ENCODE peak calls at places on chromosome 10, in six cellular contexts. One of them, this sample, is unnamed. For H3K36me3, the result is how much of the 10 kb centered on the place peaks cover.

GRCh38 chr10:29317027-29317420 is 28.2 kb downstream of the LYZL1 start:
- DNase-seq in hepatocyte: no peak
- DNase-seq in HCT116: no peak
- DNase-seq in cardiac muscle cell: no peak
- DNase-seq in heart left ventricle: no peak
- DNase-seq in prostate gland: no peak
- DNase-seq in this sample: no peak

GRCh38 chr10:73039635-73040034 is 57.0 kb downstream of the P4HA1 start:
- DNase-seq in hepatocyte: no peak
- DNase-seq in HCT116: no peak
- DNase-seq in cardiac muscle cell: no peak
- DNase-seq in heart left ventricle: no peak
- DNase-seq in prostate gland: no peak
- DNase-seq in this sample: no peak

GRCh38 chr10:47154762-47155161 is 145.2 kb upstream of the GDF10 start:
- DNase-seq in hepatocyte: no peak
- DNase-seq in HCT116: no peak
- DNase-seq in cardiac muscle cell: no peak
- DNase-seq in heart left ventricle: no peak
- DNase-seq in prostate gland: no peak
- DNase-seq in this sample: no peak

GRCh38 chr10:787933-788651 is 98.6 kb upstream of the DIP2C start:
- DNase-seq in hepatocyte: no peak
- DNase-seq in HCT116: no peak
- DNase-seq in cardiac muscle cell: no peak
- DNase-seq in heart left ventricle: peak
- DNase-seq in prostate gland: peak
- DNase-seq in this sample: peak

GRCh38 chr10:123147635-123148413 is at the start of gene HMX2:
- DNase-seq in hepatocyte: no peak
- DNase-seq in HCT116: no peak
- DNase-seq in cardiac muscle cell: peak
- DNase-seq in heart left ventricle: no peak
- DNase-seq in prostate gland: no peak
- DNase-seq in this sample: no peak

GRCh38 chr10:99667108-99667751 is 7.9 kb downstream of the ENTPD7 start:
- DNase-seq in hepatocyte: peak
- DNase-seq in HCT116: peak
- DNase-seq in cardiac muscle cell: no peak
- DNase-seq in heart left ventricle: no peak
- DNase-seq in prostate gland: no peak
- DNase-seq in this sample: no peak

GRCh38 chr10:99880071-99880835 is 97.8 kb downstream of the ABCC2 start:
- DNase-seq in hepatocyte: no peak
- DNase-seq in HCT116: no peak
- DNase-seq in cardiac muscle cell: no peak
- DNase-seq in heart left ventricle: peak
- DNase-seq in prostate gland: no peak
- DNase-seq in this sample: no peak

GRCh38 chr10:43348511-43349312 is 22.7 kb upstream of the FXYD4 start:
- DNase-seq in hepatocyte: peak
- DNase-seq in HCT116: peak
- DNase-seq in cardiac muscle cell: peak
- DNase-seq in heart left ventricle: peak
- DNase-seq in prostate gland: peak
- DNase-seq in this sample: peak

GRCh38 chr10:11806706-11807105 is 16.4 kb upstream of the PROSER2 start:
- DNase-seq in hepatocyte: no peak
- DNase-seq in HCT116: no peak
- DNase-seq in cardiac muscle cell: no peak
- DNase-seq in heart left ventricle: no peak
- DNase-seq in prostate gland: no peak
- DNase-seq in this sample: no peak

GRCh38 chr10:11993834-11994468 is 48.7 kb downstream of the UPF2 start:
- DNase-seq in hepatocyte: no peak
- DNase-seq in HCT116: no peak
- DNase-seq in cardiac muscle cell: no peak
- DNase-seq in heart left ventricle: no peak
- DNase-seq in prostate gland: no peak
- DNase-seq in this sample: no peak

GRCh38 chr10:118259288-118259906 is 82.7 kb downstream of the FAM204A start:
- DNase-seq in hepatocyte: peak
- DNase-seq in HCT116: peak
- DNase-seq in cardiac muscle cell: peak
- DNase-seq in heart left ventricle: no peak
- DNase-seq in prostate gland: peak
- DNase-seq in this sample: peak

GRCh38 chr10:79081353-79082034 is 12.7 kb downstream of the ZMIZ1 start:
- DNase-seq in hepatocyte: peak
- DNase-seq in HCT116: no peak
- DNase-seq in cardiac muscle cell: no peak
- DNase-seq in heart left ventricle: peak
- DNase-seq in prostate gland: no peak
- DNase-seq in this sample: no peak

GRCh38 chr10:22427101-22427500 is 81.8 kb downstream of the SPAG6 start:
- DNase-seq in hepatocyte: peak
- DNase-seq in HCT116: peak
- DNase-seq in cardiac muscle cell: peak
- DNase-seq in heart left ventricle: no peak
- DNase-seq in prostate gland: no peak
- DNase-seq in this sample: no peak

GRCh38 chr10:58644311-58644710 is 131.6 kb downstream of the BICC1 start:
- DNase-seq in hepatocyte: no peak
- DNase-seq in HCT116: no peak
- DNase-seq in cardiac muscle cell: no peak
- DNase-seq in heart left ventricle: no peak
- DNase-seq in prostate gland: no peak
- DNase-seq in this sample: no peak

GRCh38 chr10:122368502-122369254 is 5.8 kb upstream of the PLEKHA1 start:
- DNase-seq in hepatocyte: no peak
- DNase-seq in HCT116: no peak
- DNase-seq in cardiac muscle cell: no peak
- DNase-seq in heart left ventricle: peak
- DNase-seq in prostate gland: no peak
- DNase-seq in this sample: peak

GRCh38 chr10:70324341-70324861 is 40.6 kb upstream of the NPFFR1 start:
- DNase-seq in hepatocyte: no peak
- DNase-seq in HCT116: no peak
- DNase-seq in cardiac muscle cell: peak
- DNase-seq in heart left ventricle: peak
- DNase-seq in prostate gland: no peak
- DNase-seq in this sample: no peak

GRCh38 chr10:56551037-56551436 is 190.0 kb upstream of the ZWINT start:
- DNase-seq in hepatocyte: no peak
- DNase-seq in HCT116: no peak
- DNase-seq in cardiac muscle cell: no peak
- DNase-seq in heart left ventricle: no peak
- DNase-seq in prostate gland: no peak
- DNase-seq in this sample: no peak

GRCh38 chr10:92714152-92714836 is 24.5 kb downstream of the HHEX start:
- DNase-seq in hepatocyte: no peak
- DNase-seq in HCT116: no peak
- DNase-seq in cardiac muscle cell: no peak
- DNase-seq in heart left ventricle: no peak
- DNase-seq in prostate gland: no peak
- DNase-seq in this sample: no peak

GRCh38 chr10:132957981-132958885 is 15.9 kb upstream of the CFAP46 start:
- DNase-seq in hepatocyte: no peak
- DNase-seq in HCT116: no peak
- DNase-seq in cardiac muscle cell: peak
- DNase-seq in heart left ventricle: no peak
- DNase-seq in prostate gland: no peak
- DNase-seq in this sample: no peak

GRCh38 chr10:30445716-30446115 is 11.7 kb downstream of the MAP3K8 start:
- DNase-seq in hepatocyte: no peak
- DNase-seq in HCT116: no peak
- DNase-seq in cardiac muscle cell: peak
- DNase-seq in heart left ventricle: no peak
- DNase-seq in prostate gland: no peak
- DNase-seq in this sample: no peak

GRCh38 chr10:5325076-5325475 is 39.7 kb upstream of the UCN3 start:
- DNase-seq in hepatocyte: no peak
- DNase-seq in HCT116: no peak
- DNase-seq in cardiac muscle cell: no peak
- DNase-seq in heart left ventricle: no peak
- DNase-seq in prostate gland: no peak
- DNase-seq in this sample: no peak

GRCh38 chr10:74189999-74190421 is 39.0 kb downstream of the ADK start:
- DNase-seq in hepatocyte: peak
- DNase-seq in HCT116: peak
- DNase-seq in cardiac muscle cell: no peak
- DNase-seq in heart left ventricle: no peak
- DNase-seq in prostate gland: peak
- DNase-seq in this sample: no peak

GRCh38 chr10:116748041-116748440 is 5.7 kb upstream of the HSPA12A start:
- DNase-seq in hepatocyte: peak
- DNase-seq in HCT116: peak
- DNase-seq in cardiac muscle cell: no peak
- DNase-seq in heart left ventricle: no peak
- DNase-seq in prostate gland: no peak
- DNase-seq in this sample: peak

GRCh38 chr10:90712529-90712928 is 145.3 kb downstream of the HTR7 start:
- DNase-seq in hepatocyte: no peak
- DNase-seq in HCT116: no peak
- DNase-seq in cardiac muscle cell: no peak
- DNase-seq in heart left ventricle: no peak
- DNase-seq in prostate gland: no peak
- DNase-seq in this sample: no peak

DNA sequence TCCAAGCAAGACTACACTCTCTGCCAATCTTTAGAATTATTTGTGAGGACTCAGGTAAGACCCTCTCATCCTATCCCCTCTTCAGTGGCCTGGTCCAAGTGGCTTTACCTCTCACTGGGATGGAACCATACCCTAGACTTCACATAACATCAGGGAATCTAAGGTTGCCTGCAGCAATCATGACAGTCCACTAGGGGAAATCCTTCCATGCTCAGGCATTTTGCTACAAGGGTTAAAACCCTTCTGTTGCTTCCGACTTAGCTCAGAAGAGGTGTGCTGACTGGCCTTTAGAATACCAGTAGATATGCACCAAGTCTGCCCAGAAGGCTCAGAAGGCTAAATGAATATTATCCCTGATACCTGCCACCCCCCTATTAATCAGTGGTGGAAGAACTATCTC is 24.9 kb upstream of the NPS start:
- DNase-seq in hepatocyte: no peak
- DNase-seq in HCT116: peak
- DNase-seq in cardiac muscle cell: no peak
- DNase-seq in heart left ventricle: no peak
- DNase-seq in prostate gland: no peak
- DNase-seq in this sample: no peak
- TF ChIP-seq CTCF in hepatocyte: no peak
- TF ChIP-seq CTCF in HCT116: no peak
- TF ChIP-seq CTCF in cardiac muscle cell: no peak
- TF ChIP-seq CTCF in heart left ventricle: no peak
- TF ChIP-seq CTCF in prostate gland: no peak
- TF ChIP-seq CTCF in this sample: no peak

DNA sequence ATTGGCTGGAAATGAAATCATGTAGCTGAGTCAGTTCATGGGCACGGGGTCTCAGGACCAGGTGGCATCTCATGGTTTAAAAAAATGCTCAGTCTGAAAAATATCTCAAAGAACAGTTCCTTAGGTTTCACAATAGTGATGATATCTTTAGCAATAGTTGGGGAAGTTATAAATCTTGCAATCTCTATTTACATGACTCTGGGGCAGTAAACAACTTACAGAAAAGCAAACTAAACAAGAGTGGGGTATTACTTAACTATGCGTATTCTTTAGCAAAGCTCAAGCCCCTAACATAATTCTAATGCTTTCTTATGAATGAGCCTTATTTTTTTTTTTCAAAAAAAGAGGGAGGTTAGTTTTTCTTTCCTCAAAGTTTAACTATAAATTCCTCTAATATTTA is 376.8 kb upstream of the NRG3 start:
- DNase-seq in hepatocyte: no peak
- DNase-seq in HCT116: no peak
- DNase-seq in cardiac muscle cell: no peak
- DNase-seq in heart left ventricle: no peak
- DNase-seq in prostate gland: no peak
- DNase-seq in this sample: no peak
- H3K4me3 ChIP-seq in hepatocyte: no peak
- H3K4me3 ChIP-seq in HCT116: no peak
- H3K4me3 ChIP-seq in cardiac muscle cell: no peak
- H3K4me3 ChIP-seq in heart left ventricle: no peak
- H3K4me3 ChIP-seq in prostate gland: no peak
- H3K4me3 ChIP-seq in this sample: no peak

DNA sequence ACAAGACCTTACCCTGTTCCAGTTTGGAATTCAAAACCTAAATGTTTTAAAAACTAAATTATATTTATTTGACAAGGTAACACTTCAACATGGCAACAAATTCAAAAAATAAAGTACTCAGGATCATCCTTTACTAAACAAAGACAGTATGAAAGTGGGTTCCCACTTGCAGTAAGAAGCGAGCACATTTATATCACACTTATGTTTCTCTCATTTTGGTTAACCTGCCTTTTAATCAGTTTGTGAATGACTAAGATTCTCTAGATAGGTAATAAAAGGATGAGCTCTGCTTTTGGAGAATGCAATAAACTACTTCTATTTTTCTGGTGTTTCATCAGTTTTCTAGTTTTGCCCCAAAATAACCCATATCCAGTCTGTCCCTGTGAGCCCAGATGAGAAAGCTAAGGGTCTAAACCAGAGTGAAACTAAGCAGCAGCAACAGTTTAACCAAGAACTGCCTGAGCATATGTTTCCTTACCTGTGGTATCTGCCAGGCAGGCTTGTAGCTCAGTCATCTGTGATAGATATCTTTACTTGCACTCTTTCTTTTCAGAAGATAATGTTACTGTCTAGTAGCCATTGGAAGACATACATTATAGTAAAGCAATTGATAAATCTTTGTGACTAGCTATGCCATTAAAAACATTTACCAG is 64.1 kb downstream of the ABLIM1 start:
- DNase-seq in hepatocyte: no peak
- DNase-seq in HCT116: no peak
- DNase-seq in cardiac muscle cell: no peak
- DNase-seq in heart left ventricle: no peak
- DNase-seq in prostate gland: no peak
- DNase-seq in this sample: no peak
- H3K36me3 ChIP-seq in hepatocyte: under half
- H3K36me3 ChIP-seq in HCT116: under half
- H3K36me3 ChIP-seq in cardiac muscle cell: under half
- H3K36me3 ChIP-seq in heart left ventricle: under half
- H3K36me3 ChIP-seq in prostate gland: under half
- H3K36me3 ChIP-seq in this sample: under half

DNA sequence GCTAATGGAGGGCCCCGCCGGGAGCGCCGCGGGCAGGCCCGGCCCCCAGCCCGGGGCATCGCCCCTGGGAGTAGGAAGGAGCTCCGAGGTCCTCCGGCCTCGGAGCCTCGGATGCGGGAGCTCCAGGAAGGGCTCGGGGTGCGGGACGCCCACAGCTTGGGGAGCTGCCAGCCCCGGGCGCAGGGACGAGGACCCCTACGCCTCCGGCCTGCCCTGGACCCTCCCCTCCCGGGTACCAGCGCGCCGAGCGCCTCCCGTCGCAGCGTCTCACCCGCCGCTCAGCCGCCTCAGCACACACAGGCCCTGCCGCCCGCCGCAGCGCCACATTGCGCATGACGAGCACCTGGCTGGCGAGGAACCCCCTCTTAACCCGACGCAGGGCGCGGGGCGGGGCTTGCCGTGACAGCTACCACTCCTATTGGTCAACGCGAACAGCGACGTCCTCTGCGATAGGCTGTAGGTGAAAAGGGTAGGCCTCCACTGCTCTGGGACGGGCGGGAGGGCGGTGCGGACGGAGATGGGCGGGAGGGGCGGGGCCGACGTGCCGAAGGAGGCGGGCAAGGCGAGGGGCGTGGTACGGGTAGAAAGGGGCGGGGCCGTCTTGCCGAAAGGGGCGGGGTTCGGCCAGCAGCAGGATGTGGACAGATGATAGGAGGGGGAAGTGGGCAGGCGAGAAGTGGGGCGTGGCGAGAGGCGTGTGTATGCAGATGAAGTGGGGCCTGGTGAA is at the start of gene PITRM1:
- DNase-seq in hepatocyte: peak
- DNase-seq in HCT116: peak
- DNase-seq in cardiac muscle cell: peak
- DNase-seq in heart left ventricle: peak
- DNase-seq in prostate gland: peak
- DNase-seq in this sample: peak
- TF ChIP-seq CTCF in hepatocyte: no peak
- TF ChIP-seq CTCF in HCT116: no peak
- TF ChIP-seq CTCF in cardiac muscle cell: no peak
- TF ChIP-seq CTCF in heart left ventricle: no peak
- TF ChIP-seq CTCF in prostate gland: no peak
- TF ChIP-seq CTCF in this sample: no peak